ENCODE peak calls at places on chromosomes 7 and 10, in four cellular contexts. P, S, L and E are unnamed samples.

GRCh38 chr7:142379445-142379844 is 121.6 kb upstream of the PRSS58 start:
- DNase-seq in P (no peak), S (no peak), L (no peak), E (no peak)

GRCh38 chr7:146503844-146504243 is 387.2 kb downstream of the CNTNAP2 start:
- DNase-seq in P (no peak), S (no peak), L (no peak), E (no peak)

GRCh38 chr7:131108212-131108980 is 219.3 kb upstream of the MKLN1 start:
- DNase-seq in P (no peak), S (no peak), L (no peak), E (no peak)

GRCh38 chr7:120064565-120064964 is 208.4 kb upstream of the KCND2 start:
- DNase-seq in P (no peak), S (no peak), L (no peak), E (no peak)

GRCh38 chr10:103282961-103283360 is 6.0 kb downstream of the INA start:
- DNase-seq in P (no peak), S (no peak), L (no peak), E (no peak)

GRCh38 chr10:70599791-70600190 is 2.8 kb downstream of the PRF1 start:
- DNase-seq in P (no peak), S (no peak), L (no peak), E (no peak)

GRCh38 chr7:108972009-108972408 is 402.3 kb downstream of the DNAJB9 start:
- DNase-seq in P (no peak), S (no peak), L (no peak), E (no peak)

GRCh38 chr7:102875700-102876192 is 37.1 kb upstream of the LRRC17 start:
- DNase-seq in P (peak; percentile 28), S (peak; percentile 31), L (no peak), E (peak; percentile 82)

GRCh38 chr7:81857385-81857784 is 87.5 kb upstream of the HGF start:
- DNase-seq in P (no peak), S (no peak), L (no peak), E (no peak)

GRCh38 chr7:29167721-29168120 is 21.4 kb upstream of the CPVL start:
- DNase-seq in P (no peak), S (no peak), L (no peak), E (no peak)

GRCh38 chr7:152145853-152146466 is 120.5 kb downstream of the GALNT11 start:
- DNase-seq in P (no peak), S (no peak), L (no peak), E (peak; percentile 44)

GRCh38 chr10:93376372-93377296 is 105.5 kb downstream of the MYOF start:
- DNase-seq in P (peak; percentile 33), S (peak; percentile 27), L (no peak), E (peak; percentile 85)

GRCh38 chr10:16891375-16892313 is 74.4 kb upstream of the RSU1 start:
- DNase-seq in P (no peak), S (peak; percentile 27), L (peak; percentile 68), E (peak; percentile 27)

GRCh38 chr7:73431041-73431835 is 2.3 kb upstream of the FZD9 start:
- DNase-seq in P (no peak), S (no peak), L (no peak), E (peak; percentile 9)

GRCh38 chr7:156220701-156221100 is 408.4 kb upstream of the SHH start:
- DNase-seq in P (no peak), S (no peak), L (no peak), E (no peak)

GRCh38 chr10:60238408-60239100 is 151.1 kb downstream of the ANK3 start:
- DNase-seq in P (no peak), S (no peak), L (no peak), E (peak; percentile 8)

GRCh38 chr10:99370993-99371392 is 41.8 kb downstream of the CNNM1 start:
- DNase-seq in P (no peak), S (no peak), L (no peak), E (no peak)

GRCh38 chr10:1754506-1755177 is 17.3 kb upstream of the ADARB2 start:
- DNase-seq in P (no peak), S (no peak), L (no peak), E (no peak)

GRCh38 chr7:115078851-115079250 is 157.0 kb downstream of the MDFIC start:
- DNase-seq in P (no peak), S (no peak), L (no peak), E (no peak)

GRCh38 chr10:70578371-70578947 is 24.1 kb downstream of the PRF1 start:
- DNase-seq in P (no peak), S (peak; percentile 58), L (no peak), E (no peak)

GRCh38 chr7:142964502-142965246 is 2.5 kb upstream of the KEL start:
- DNase-seq in P (no peak), S (no peak), L (no peak), E (peak; percentile 49)

GRCh38 chr10:123870260-123870659 is 21.3 kb downstream of the CPXM2 start:
- DNase-seq in P (no peak), S (no peak), L (no peak), E (no peak)

GRCh38 chr7:5646846-5647245 is 134.6 kb downstream of the RNF216 start:
- DNase-seq in P (no peak), S (no peak), L (no peak), E (peak; percentile 99)

GRCh38 chr7:126803060-126803665 is 449.6 kb downstream of the GRM8 start:
- DNase-seq in P (no peak), S (peak; percentile 8), L (no peak), E (peak; percentile 68)

GRCh38 chr7:106196460-106197021 is 84.4 kb upstream of the SYPL1 start:
- DNase-seq in P (no peak), S (no peak), L (no peak), E (no peak)

GRCh38 chr7:43211276-43211675 is 98.8 kb downstream of the HECW1 start:
- DNase-seq in P (no peak), S (no peak), L (no peak), E (peak; percentile 67)

GRCh38 chr7:78139335-78139734 is 340.8 kb downstream of the PHTF2 start:
- DNase-seq in P (no peak), S (no peak), L (no peak), E (no peak)

GRCh38 chr10:12849351-12850181 is 151.9 kb downstream of the CCDC3 start:
- DNase-seq in P (no peak), S (no peak), L (no peak), E (no peak)

GRCh38 chr10:8150401-8150905 is 96.0 kb downstream of the GATA3 start:
- DNase-seq in P (no peak), S (no peak), L (no peak), E (no peak)

GRCh38 chr10:48653944-48654698 is 30.6 kb upstream of the WDFY4 start:
- DNase-seq in P (no peak), S (no peak), L (no peak), E (no peak)

GRCh38 chr10:103653581-103654020 is 160.1 kb downstream of the NEURL1 start:
- DNase-seq in P (no peak), S (no peak), L (no peak), E (no peak)

GRCh38 chr7:64872809-64873500 is 30.1 kb upstream of the ZNF273 start:
- DNase-seq in P (no peak), S (no peak), L (no peak), E (no peak)

GRCh38 chr10:76649723-76650127 is 987.9 kb downstream of the KCNMA1 start:
- DNase-seq in P (no peak), S (no peak), L (no peak), E (no peak)

GRCh38 chr7:102473271-102473991 is 5.3 kb downstream of the POLR2J start:
- DNase-seq in P (no peak), S (no peak), L (no peak), E (no peak)

GRCh38 chr7:4472739-4473138 is 209.4 kb upstream of the FOXK1 start:
- DNase-seq in P (no peak), S (no peak), L (no peak), E (no peak)

GRCh38 chr7:1176891-1177373 is 16.9 kb upstream of the ZFAND2A start:
- DNase-seq in P (no peak), S (peak; percentile 85), L (peak; percentile 62), E (peak; percentile 82)